ENCODE peak calls at places on chromosomes 4 and X, in five cellular contexts. One of them, this sample, is unnamed.

GRCh38 chr4:76257824-76258223 is 6.3 kb downstream of the FAM47E start:
- DNase-seq in SK-N-SH: no peak
- DNase-seq in stomach: no peak
- DNase-seq in GM23338: no peak
- DNase-seq in vagina: no peak
- DNase-seq in this sample: no peak

GRCh38 chr4:46992338-46992737 is 1.0 kb downstream of the GABRA4 start:
- DNase-seq in SK-N-SH: no peak
- DNase-seq in GM23338: peak
- DNase-seq in stomach: no peak
- DNase-seq in vagina: no peak
- DNase-seq in this sample: no peak

GRCh38 chrX:105837227-105837626 is 14.9 kb downstream of the NRK start:
- DNase-seq in SK-N-SH: no peak
- DNase-seq in vagina: no peak
- DNase-seq in stomach: no peak
- DNase-seq in GM23338: no peak
- DNase-seq in this sample: peak

GRCh38 chr4:112817933-112818921 is 181.3 kb downstream of the LARP7 start:
- DNase-seq in SK-N-SH: peak
- DNase-seq in GM23338: peak
- DNase-seq in vagina: peak
- DNase-seq in stomach: peak
- DNase-seq in this sample: peak

GRCh38 chrX:120775959-120776358 is 99.7 kb downstream of the CT47B1 start:
- DNase-seq in SK-N-SH: no peak
- DNase-seq in stomach: no peak
- DNase-seq in vagina: no peak
- DNase-seq in GM23338: no peak
- DNase-seq in this sample: no peak

GRCh38 chr4:40316782-40317635 is 18.1 kb upstream of the CHRNA9 start:
- DNase-seq in GM23338: peak
- DNase-seq in SK-N-SH: peak
- DNase-seq in vagina: no peak
- DNase-seq in stomach: peak
- DNase-seq in this sample: peak

GRCh38 chr4:180751009-180751408 is 1492.2 kb upstream of the TENM3 start:
- DNase-seq in SK-N-SH: no peak
- DNase-seq in vagina: no peak
- DNase-seq in stomach: no peak
- DNase-seq in GM23338: no peak
- DNase-seq in this sample: no peak

GRCh38 chr4:6649216-6649615 is 8.7 kb downstream of the MRFAP1 start:
- DNase-seq in SK-N-SH: no peak
- DNase-seq in stomach: no peak
- DNase-seq in vagina: no peak
- DNase-seq in GM23338: peak
- DNase-seq in this sample: no peak

GRCh38 chrX:141879616-141880015 is 24.1 kb upstream of the MAGEC1 start:
- DNase-seq in stomach: no peak
- DNase-seq in vagina: no peak
- DNase-seq in SK-N-SH: no peak
- DNase-seq in GM23338: peak
- DNase-seq in this sample: no peak

GRCh38 chrX:23511783-23512182 is 155.5 kb upstream of the PRDX4 start:
- DNase-seq in stomach: no peak
- DNase-seq in SK-N-SH: peak
- DNase-seq in GM23338: no peak
- DNase-seq in vagina: no peak
- DNase-seq in this sample: no peak

DNA sequence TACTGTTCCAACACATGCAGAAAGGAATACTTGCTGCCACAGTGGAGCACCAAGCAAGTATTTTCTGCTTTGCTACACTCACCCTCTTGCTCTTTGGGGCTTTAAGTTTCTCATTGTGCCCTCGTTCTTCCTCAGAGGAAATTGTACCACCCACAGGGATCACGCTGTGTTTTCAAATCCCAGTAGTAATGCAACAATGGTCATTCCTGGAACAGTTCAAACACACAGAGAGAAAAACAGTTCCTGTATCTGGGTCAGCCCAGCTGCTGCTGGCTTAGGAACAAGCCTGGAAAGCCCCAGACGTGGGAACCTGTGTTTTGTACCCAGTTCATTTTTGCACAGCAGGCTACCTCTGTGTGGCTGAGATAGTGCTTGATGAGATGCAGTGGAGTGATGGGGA is 907.8 kb downstream of the STPG2 start:
- DNase-seq in vagina: no peak
- DNase-seq in SK-N-SH: peak
- DNase-seq in GM23338: peak
- DNase-seq in stomach: no peak
- DNase-seq in this sample: no peak
- TF ChIP-seq POLR2AphosphoS5 in vagina: no peak
- TF ChIP-seq POLR2AphosphoS5 in SK-N-SH: no peak
- TF ChIP-seq POLR2AphosphoS5 in GM23338: no peak
- TF ChIP-seq POLR2AphosphoS5 in stomach: no peak
- TF ChIP-seq POLR2AphosphoS5 in this sample: no peak

GRCh38 chr4:88725986-88726385 is 28.4 kb upstream of the NAP1L5 start:
- DNase-seq in stomach: no peak
- DNase-seq in vagina: no peak
- DNase-seq in GM23338: no peak
- DNase-seq in SK-N-SH: no peak
- DNase-seq in this sample: no peak
- TF ChIP-seq CTCF in stomach: no peak
- TF ChIP-seq CTCF in vagina: no peak
- TF ChIP-seq CTCF in GM23338: no peak
- TF ChIP-seq CTCF in SK-N-SH: no peak
- TF ChIP-seq CTCF in this sample: no peak

DNA sequence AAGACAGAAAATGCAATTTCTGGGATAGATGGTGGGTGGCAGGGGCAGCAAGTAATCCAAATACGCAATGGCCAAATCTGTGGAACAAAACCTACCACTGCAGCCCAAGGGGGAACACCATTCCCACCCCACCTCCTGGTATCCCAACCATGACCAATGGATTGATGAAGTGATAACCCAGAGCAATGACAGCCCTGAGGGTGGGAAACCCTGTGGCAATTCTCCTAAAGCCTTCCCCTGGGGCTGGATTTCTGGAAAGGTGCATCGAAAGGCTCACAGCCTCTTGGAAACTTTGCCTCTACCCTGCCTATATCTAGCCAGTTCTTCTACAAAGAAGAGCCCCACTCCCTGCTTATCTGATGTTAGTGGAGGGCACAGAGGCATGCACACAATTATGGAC is 59.9 kb upstream of the TXK start:
- DNase-seq in GM23338: no peak
- DNase-seq in stomach: no peak
- DNase-seq in vagina: no peak
- DNase-seq in SK-N-SH: no peak
- DNase-seq in this sample: no peak
- TF ChIP-seq POLR2AphosphoS5 in GM23338: no peak
- TF ChIP-seq POLR2AphosphoS5 in stomach: no peak
- TF ChIP-seq POLR2AphosphoS5 in vagina: no peak
- TF ChIP-seq POLR2AphosphoS5 in SK-N-SH: no peak
- TF ChIP-seq POLR2AphosphoS5 in this sample: no peak

GRCh38 chr4:44632733-44633132 is 18.7 kb downstream of the YIPF7 start:
- DNase-seq in vagina: no peak
- DNase-seq in SK-N-SH: no peak
- DNase-seq in GM23338: no peak
- DNase-seq in stomach: no peak
- DNase-seq in this sample: no peak

GRCh38 chr4:44629280-44629866 is 22.1 kb downstream of the YIPF7 start:
- DNase-seq in vagina: no peak
- DNase-seq in stomach: no peak
- DNase-seq in SK-N-SH: peak
- DNase-seq in GM23338: peak
- DNase-seq in this sample: no peak

GRCh38 chr4:44632089-44632488 is 19.3 kb downstream of the YIPF7 start:
- DNase-seq in GM23338: no peak
- DNase-seq in SK-N-SH: no peak
- DNase-seq in stomach: no peak
- DNase-seq in vagina: no peak
- DNase-seq in this sample: no peak
- TF ChIP-seq CTCF in GM23338: peak
- TF ChIP-seq CTCF in SK-N-SH: peak
- TF ChIP-seq CTCF in stomach: no peak
- TF ChIP-seq CTCF in vagina: no peak
- TF ChIP-seq CTCF in this sample: no peak

DNA sequence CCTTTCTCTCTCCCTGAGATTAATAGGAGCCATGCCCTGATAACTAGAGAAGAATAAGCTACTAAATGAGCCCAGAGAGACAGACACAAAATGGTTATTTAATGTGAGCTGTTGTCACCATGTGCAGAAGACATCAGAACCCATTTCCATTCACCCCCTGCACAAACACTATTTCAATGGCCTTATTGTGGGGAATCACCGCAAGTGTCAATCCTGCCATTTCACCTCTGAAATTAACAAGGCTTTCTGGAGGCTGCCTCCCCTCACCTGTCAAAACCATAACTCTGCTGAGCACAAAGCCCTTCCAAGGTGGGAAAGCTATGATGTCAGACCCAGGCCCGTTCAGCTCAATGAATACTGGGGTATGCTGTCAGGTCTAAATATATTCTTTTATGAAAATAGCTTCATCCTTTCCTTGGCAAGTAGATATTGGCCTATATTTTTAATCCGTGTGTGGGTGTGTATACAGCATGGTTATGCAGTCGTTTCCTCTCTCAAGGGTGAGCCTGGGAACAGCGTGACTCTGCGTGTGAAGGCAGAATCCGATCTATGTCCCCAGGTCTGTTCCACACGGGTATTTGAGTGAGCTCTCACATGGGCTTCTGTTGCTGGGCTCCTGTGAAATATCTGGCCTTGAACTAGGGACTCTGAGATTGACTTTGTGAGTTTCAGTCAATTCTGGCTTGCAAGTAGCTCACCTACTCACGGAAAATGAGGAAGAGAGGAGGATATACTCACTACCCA is 266.3 kb downstream of the FBXW7 start:
- DNase-seq in GM23338: no peak
- DNase-seq in stomach: no peak
- DNase-seq in SK-N-SH: no peak
- DNase-seq in vagina: no peak
- DNase-seq in this sample: no peak
- TF ChIP-seq POLR2AphosphoS5 in GM23338: no peak
- TF ChIP-seq POLR2AphosphoS5 in stomach: no peak
- TF ChIP-seq POLR2AphosphoS5 in SK-N-SH: no peak
- TF ChIP-seq POLR2AphosphoS5 in vagina: no peak
- TF ChIP-seq POLR2AphosphoS5 in this sample: no peak

This sample was measured in sigmoid colon.